ENCODE peak calls at places on chromosomes 12 and 14, in eight cellular contexts. P is CD8-positive, alpha-beta T cell; G is GM06990; X is uterus; I is heart left ventricle; V is GM23248; C is mesendoderm; K is left ventricle myocardium inferior. Q is an unnamed sample. For H3K27me3 and H3K36me3, the result is how much of the 10 kb centered on the place peaks cover.

GRCh38 chr12:67541625-67541991 is 106.9 kb upstream of the DYRK2 start:
- DNase-seq in P (peak), G (no peak), X (no peak), I (no peak), V (no peak), C (no peak), K (no peak), Q (no peak)

GRCh38 chr12:67377541-67377940 is 108.4 kb downstream of the CAND1 start:
- DNase-seq in P (no peak), G (no peak), X (no peak), I (no peak), V (no peak), C (no peak), K (no peak), Q (no peak)

GRCh38 chr14:32472512-32473472 is 143.7 kb downstream of the AKAP6 start:
- DNase-seq in P (no peak), G (no peak), X (no peak), I (peak), V (peak), C (peak), K (peak), Q (peak)

GRCh38 chr12:106633451-106633823 is 50.6 kb downstream of the RFX4 start:
- DNase-seq in P (no peak), G (no peak), X (no peak), I (no peak), V (no peak), C (no peak), K (no peak), Q (no peak)

GRCh38 chr12:92603741-92604432 is 98.9 kb upstream of the PLEKHG7 start:
- DNase-seq in P (no peak), G (no peak), X (no peak), I (no peak), V (peak), C (no peak), K (no peak), Q (no peak)

GRCh38 chr14:92408186-92408585 is 85.2 kb downstream of the SLC24A4 start:
- DNase-seq in P (no peak), G (no peak), X (no peak), I (no peak), V (peak), C (peak), K (no peak), Q (no peak)

GRCh38 chr14:57487771-57488170 is 5.9 kb downstream of the CCDC198 start:
- DNase-seq in P (no peak), G (no peak), X (no peak), I (no peak), V (peak), C (no peak), K (no peak), Q (no peak)

GRCh38 chr12:75526655-75527511 is 15.5 kb upstream of the KRR1 start:
- DNase-seq in P (no peak), G (peak), X (no peak), I (no peak), V (peak), C (peak), K (no peak), Q (no peak)

GRCh38 chr12:101941306-101942000 is 64.1 kb downstream of the DRAM1 start:
- DNase-seq in P (no peak), G (peak), X (no peak), I (no peak), V (peak), C (peak), K (no peak), Q (no peak)

GRCh38 chr12:19369691-19370148 is 69.6 kb upstream of the AEBP2 start:
- DNase-seq in P (no peak), G (no peak), X (no peak), I (no peak), V (peak), C (no peak), K (no peak), Q (peak)

GRCh38 chr12:112941528-112942335 is 3.5 kb downstream of the OAS3 start:
- DNase-seq in P (no peak), G (no peak), X (no peak), I (no peak), V (no peak), C (no peak), K (no peak), Q (no peak)

DNA sequence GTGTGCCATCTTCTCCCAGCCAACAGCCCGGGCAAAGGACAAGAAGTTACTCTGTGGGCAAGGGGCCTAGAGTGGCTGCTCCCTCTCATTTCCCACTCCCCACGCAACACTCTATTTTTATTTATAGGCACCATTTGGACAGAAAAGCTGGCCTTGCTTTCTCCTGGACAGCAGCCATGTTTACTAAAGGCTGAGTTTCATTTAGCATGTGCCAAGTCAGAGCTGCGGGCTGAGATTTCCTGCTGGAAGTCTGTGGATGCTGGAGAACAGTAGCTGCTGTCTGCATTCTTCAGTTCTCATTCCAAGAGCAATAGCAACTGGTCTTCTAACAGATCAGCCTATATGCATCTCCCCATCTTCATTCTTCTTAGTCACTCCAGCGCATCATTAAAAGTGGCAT is 8.3 kb downstream of the COL2A1 start:
- DNase-seq in P (no peak), G (no peak), X (no peak), I (no peak), V (no peak), C (no peak), K (no peak), Q (peak)
- H3K27me3 ChIP-seq in P (under half), G (under half), X (under half), I (under half), V (half or more), C (under half), K (under half), Q (under half)

GRCh38 chr14:24188251-24189058 is at the start of gene IPO4:
- DNase-seq in P (peak), G (peak), X (peak), I (peak), V (peak), C (peak), K (peak), Q (peak)
- H3K36me3 ChIP-seq in P (under half), G (under half), X (under half), I (half or more), V (under half), C (under half), K (half or more), Q (under half)

DNA sequence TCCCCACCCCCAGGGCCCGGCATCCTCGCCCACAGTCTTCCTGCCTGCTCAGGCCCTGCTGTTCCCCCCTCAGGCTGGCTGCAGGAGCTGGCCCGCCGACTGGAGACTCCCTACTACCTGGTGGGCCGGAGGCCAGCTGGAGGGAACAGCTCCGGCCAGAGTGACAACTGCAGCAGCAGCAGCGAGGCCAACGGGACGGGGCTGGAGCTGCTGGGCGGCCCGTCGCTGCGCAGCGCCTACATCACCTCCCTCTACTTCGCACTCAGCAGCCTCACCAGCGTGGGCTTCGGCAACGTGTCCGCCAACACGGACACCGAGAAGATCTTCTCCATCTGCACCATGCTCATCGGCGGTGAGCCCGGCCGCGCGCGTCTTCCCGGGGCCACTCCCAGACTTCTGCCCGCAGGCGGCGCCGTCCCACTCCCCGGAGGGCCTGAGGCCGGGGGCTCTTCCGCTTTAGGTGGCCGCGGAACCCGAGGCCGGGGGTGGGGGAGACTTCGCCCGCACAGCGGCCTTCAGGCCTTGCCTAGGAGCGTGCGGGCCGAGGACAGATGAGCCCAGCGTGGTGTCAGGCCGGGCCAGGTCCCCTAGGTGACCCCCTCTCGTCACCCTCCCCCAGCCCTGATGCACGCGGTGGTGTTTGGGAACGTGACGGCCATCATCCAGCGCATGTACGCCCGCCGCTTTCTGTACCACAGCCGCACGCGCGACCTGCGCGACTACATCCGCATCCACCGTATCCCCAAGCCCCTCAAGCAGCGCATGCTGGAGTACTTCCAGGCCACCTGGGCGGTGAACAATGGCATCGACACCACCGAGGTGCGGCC is 10.2 kb downstream of the KCNH3 start:
- DNase-seq in P (no peak), G (no peak), X (no peak), I (peak), V (peak), C (peak), K (no peak), Q (no peak)
- H3K27me3 ChIP-seq in P (under half), G (under half), X (under half), I (under half), V (under half), C (under half), K (half or more), Q (under half)

GRCh38 chr14:59904184-59904583 is 15.8 kb upstream of the LRRC9 start:
- DNase-seq in P (no peak), G (no peak), X (no peak), I (no peak), V (no peak), C (no peak), K (no peak), Q (no peak)

GRCh38 chr14:59900536-59900935 is 19.4 kb upstream of the LRRC9 start:
- DNase-seq in P (no peak), G (no peak), X (no peak), I (no peak), V (no peak), C (no peak), K (no peak), Q (no peak)

DNA sequence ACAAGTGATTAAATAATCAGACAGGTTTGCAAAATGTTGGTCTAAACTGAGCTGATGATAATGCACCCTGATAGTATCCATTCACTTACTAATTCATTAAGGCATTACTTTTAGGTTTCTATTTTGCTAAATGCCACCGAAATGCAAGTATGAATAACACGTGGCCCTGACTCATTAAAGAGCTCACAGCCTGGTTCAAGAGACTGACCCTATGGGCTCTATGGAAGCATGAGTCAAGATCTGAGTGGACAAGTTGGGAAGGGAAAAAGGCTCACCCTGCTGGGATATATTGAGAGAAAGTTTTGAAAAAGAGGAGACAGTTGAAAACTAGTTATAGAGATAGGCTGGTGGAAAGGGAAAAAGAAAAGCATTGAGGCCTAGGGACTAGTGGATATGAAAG is 14.8 kb upstream of the LRRC9 start:
- DNase-seq in P (no peak), G (no peak), X (no peak), I (no peak), V (peak), C (no peak), K (no peak), Q (no peak)
- H3K36me3 ChIP-seq in P (under half), G (under half), X (under half), I (under half), V (under half), C (under half), K (under half), Q (under half)

GRCh38 chr12:22410497-22410896 is 76.0 kb upstream of the ST8SIA1 start:
- DNase-seq in P (no peak), G (no peak), X (no peak), I (no peak), V (no peak), C (peak), K (no peak), Q (no peak)

GRCh38 chr12:22406622-22407021 is 72.1 kb upstream of the ST8SIA1 start:
- DNase-seq in P (no peak), G (peak), X (no peak), I (no peak), V (peak), C (no peak), K (no peak), Q (no peak)

GRCh38 chr12:22408605-22409004 is 74.1 kb upstream of the ST8SIA1 start:
- DNase-seq in P (no peak), G (no peak), X (no peak), I (no peak), V (no peak), C (no peak), K (no peak), Q (no peak)

GRCh38 chr12:22409071-22409951 is 74.8 kb upstream of the ST8SIA1 start:
- DNase-seq in P (peak), G (peak), X (no peak), I (no peak), V (peak), C (peak), K (no peak), Q (no peak)

DNA sequence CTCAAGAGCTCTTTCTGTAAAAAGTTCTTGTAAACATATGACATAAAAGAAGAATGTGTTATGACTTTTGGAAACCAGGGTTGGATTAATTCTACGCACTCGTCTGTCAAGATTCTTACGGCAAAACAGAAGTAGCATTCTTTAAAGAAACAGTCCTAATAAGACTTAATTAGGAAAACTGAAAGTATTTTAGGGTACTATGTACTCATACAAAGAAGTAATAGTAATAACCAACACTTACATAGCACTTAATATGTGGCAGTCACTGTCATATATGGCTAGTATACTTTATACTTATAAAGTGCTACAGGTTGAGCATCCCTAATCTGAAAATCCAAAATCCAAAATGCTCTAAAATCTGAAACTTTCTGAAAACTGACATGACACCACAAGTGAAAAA is 72.9 kb upstream of the ST8SIA1 start:
- DNase-seq in P (no peak), G (no peak), X (no peak), I (no peak), V (no peak), C (no peak), K (no peak), Q (no peak)
- H3K27me3 ChIP-seq in P (under half), G (under half), X (under half), I (under half), V (under half), C (under half), K (under half), Q (under half)

GRCh38 chr12:7151532-7151931 is 21.4 kb downstream of the CLSTN3 start:
- DNase-seq in P (no peak), G (no peak), X (no peak), I (no peak), V (no peak), C (no peak), K (no peak), Q (no peak)
- H3K36me3 ChIP-seq in P (under half), G (under half), X (under half), I (under half), V (under half), C (under half), K (under half), Q (under half)

GRCh38 chr14:56138987-56139386 is 20.8 kb downstream of the PELI2 start:
- DNase-seq in P (no peak), G (no peak), X (no peak), I (no peak), V (no peak), C (no peak), K (no peak), Q (no peak)
- H3K27me3 ChIP-seq in P (under half), G (under half), X (under half), I (under half), V (under half), C (under half), K (under half), Q (under half)

DNA sequence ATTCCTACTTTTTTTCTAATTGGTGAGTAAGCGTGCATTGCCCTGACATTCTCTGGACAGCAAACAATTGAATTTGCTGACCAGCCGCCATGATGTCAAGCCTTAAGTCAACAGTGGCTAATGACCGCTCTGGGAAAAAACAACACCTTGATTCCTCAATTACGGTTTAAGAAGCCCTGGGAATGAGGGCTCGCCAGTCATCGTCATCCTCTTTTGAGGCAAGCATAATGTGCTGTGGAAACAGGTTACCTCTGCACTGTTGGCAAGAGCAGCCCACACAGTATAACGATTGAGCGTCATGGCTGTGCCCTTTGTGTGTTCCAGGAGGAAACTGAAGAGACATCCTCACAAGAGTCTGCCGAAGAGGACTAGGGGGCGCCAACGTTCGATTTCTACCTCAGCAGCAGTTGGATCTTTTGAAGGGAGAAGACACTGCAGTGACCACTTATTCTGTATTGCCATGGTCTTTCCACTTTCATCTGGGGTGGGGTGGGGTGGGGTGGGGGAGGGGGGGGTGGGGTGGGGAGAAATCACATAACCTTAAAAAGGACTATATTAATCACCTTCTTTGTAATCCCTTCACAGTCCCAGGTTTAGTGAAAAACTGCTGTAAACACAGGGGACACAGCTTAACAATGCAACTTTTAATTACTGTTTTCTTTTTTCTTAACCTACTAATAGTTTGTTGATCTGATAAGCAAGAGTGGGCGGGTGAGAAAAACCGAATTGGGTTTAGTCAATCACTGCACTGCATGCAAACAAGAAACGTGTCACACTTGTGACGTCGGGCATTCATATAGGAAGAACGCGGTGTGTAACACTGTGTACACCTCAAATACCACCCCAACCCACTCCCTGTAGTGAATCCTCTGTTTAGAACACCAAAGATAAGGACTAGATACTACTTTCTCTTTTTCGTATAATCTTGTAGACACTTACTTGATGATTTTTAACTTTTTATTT is 138.9 kb downstream of the HMGA2 start:
- DNase-seq in P (no peak), G (no peak), X (no peak), I (no peak), V (no peak), C (peak), K (no peak), Q (no peak)
- H3K36me3 ChIP-seq in P (under half), G (under half), X (under half), I (under half), V (under half), C (under half), K (under half), Q (under half)

GRCh38 chr12:2027379-2027778 is 23.1 kb upstream of the DCP1B start:
- DNase-seq in P (no peak), G (no peak), X (peak), I (no peak), V (no peak), C (no peak), K (no peak), Q (no peak)
- H3K27me3 ChIP-seq in P (under half), G (under half), X (under half), I (under half), V (under half), C (under half), K (under half), Q (under half)

DNA sequence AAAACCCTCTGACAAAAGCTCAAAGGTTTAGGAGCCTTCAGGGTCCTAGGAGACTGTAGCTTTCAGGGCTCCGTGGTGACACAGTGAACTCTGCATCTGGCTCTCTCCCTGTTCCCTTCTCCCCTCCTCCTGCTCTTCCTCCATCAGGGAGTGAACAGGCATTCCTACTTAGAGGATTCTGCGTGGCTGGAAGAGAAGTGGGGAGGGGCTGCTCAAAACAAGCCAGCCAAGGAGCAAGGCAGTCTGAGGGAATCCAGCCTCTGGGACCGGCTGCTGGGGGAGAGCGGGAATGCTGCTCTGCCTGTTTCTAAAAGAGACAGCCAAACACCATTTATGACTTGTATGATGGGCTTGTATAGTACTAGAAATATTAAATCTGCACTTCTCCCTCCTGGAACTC is 49.5 kb downstream of the RBMS2 start:
- DNase-seq in P (no peak), G (no peak), X (no peak), I (no peak), V (no peak), C (peak), K (no peak), Q (no peak)
- H3K36me3 ChIP-seq in P (under half), G (under half), X (under half), I (under half), V (under half), C (under half), K (half or more), Q (under half)

Q was measured in BJ.